ENCODE peak calls at places on chromosomes 13 and 19, in nine cellular contexts. E is lung, V is mucosa of descending colon, Q is H9, W is foreskin fibroblast, D is fibroblast of mammary gland, U is ascending aorta, K is heart right ventricle, G is upper lobe of left lung. X is an unnamed sample.

GRCh38 chr19:9878511-9879196 is 43.5 kb downstream of the PIN1 start:
- DNase-seq in D (no peak), Q (no peak), K (no peak), G (no peak), W (no peak), U (no peak), V (no peak), E (no peak), X (no peak)

GRCh38 chr19:41023193-41023592 is 32.1 kb downstream of the CYP2B6 start:
- DNase-seq in V (no peak), E (no peak), U (no peak), D (no peak), K (no peak), G (no peak), Q (peak; percentile 50), W (no peak), X (no peak)

GRCh38 chr19:29872224-29872731 is 60.5 kb downstream of the CCNE1 start:
- DNase-seq in W (peak; percentile 24), G (peak; percentile 65), K (no peak), D (no peak), V (no peak), U (no peak), Q (peak; percentile 69), E (no peak), X (no peak)

GRCh38 chr19:5983367-5983955 is 5.5 kb upstream of the RANBP3 start:
- DNase-seq in G (no peak), K (no peak), V (no peak), D (peak; percentile 42), E (no peak), Q (no peak), U (no peak), W (peak; percentile 68), X (no peak)

GRCh38 chr19:6765738-6766356 is 1.4 kb downstream of the SH2D3A start:
- DNase-seq in U (no peak), Q (peak; percentile 98), G (peak; percentile 92), E (peak; percentile 92), V (peak; percentile 96), K (no peak), D (no peak), W (no peak), X (no peak)

GRCh38 chr13:44903596-44903995 is 85.7 kb downstream of the NUFIP1 start:
- DNase-seq in Q (no peak), E (peak; percentile 50), U (peak; percentile 90), K (peak; percentile 71), G (peak; percentile 81), D (peak; percentile 96), V (peak; percentile 63), W (peak; percentile 88), X (no peak)

GRCh38 chr19:56080669-56081401 is 40.3 kb downstream of the ZNF787 start:
- DNase-seq in Q (peak; percentile 88), E (peak; percentile 82), U (peak; percentile 81), D (peak; percentile 74), V (peak; percentile 91), G (peak; percentile 83), W (peak; percentile 89), K (peak; percentile 83), X (no peak)

GRCh38 chr13:92966900-92967299 is 259.7 kb upstream of the GPC6 start:
- DNase-seq in E (no peak), V (no peak), U (no peak), D (no peak), W (no peak), Q (no peak), G (no peak), K (no peak), X (no peak)

GRCh38 chr19:29505034-29505824 is 20.6 kb upstream of the VSTM2B start:
- DNase-seq in V (no peak), Q (no peak), W (no peak), K (no peak), E (no peak), U (no peak), D (no peak), G (peak; percentile 54), X (no peak)

GRCh38 chr19:50721441-50722137 is 1.6 kb upstream of the CLEC11A start:
- DNase-seq in K (no peak), Q (no peak), G (peak; percentile 59), E (no peak), D (no peak), W (peak; percentile 52), U (no peak), V (no peak), X (no peak)

GRCh38 chr13:48233886-48234488 is 981 bp downstream of the ITM2B start:
- DNase-seq in V (no peak), E (no peak), W (peak; percentile 58), G (no peak), U (no peak), K (no peak), D (peak; percentile 72), Q (no peak), X (no peak)

GRCh38 chr13:110454956-110455355 is 106.6 kb downstream of the RAB20 start:
- DNase-seq in W (no peak), Q (no peak), K (no peak), E (no peak), D (no peak), G (no peak), V (no peak), U (no peak), X (no peak)

GRCh38 chr19:3804429-3804828 is 18.2 kb upstream of the MATK start:
- DNase-seq in W (no peak), Q (no peak), G (no peak), U (no peak), V (no peak), D (no peak), K (no peak), E (no peak), X (no peak)

GRCh38 chr19:3798137-3798536 is 12.0 kb upstream of the MATK start:
- DNase-seq in U (no peak), G (no peak), K (no peak), E (no peak), W (no peak), V (no peak), Q (no peak), D (no peak), X (no peak)

GRCh38 chr19:3803986-3804385 is 17.8 kb upstream of the MATK start:
- DNase-seq in G (no peak), Q (no peak), V (no peak), K (no peak), D (no peak), W (no peak), E (no peak), U (no peak), X (no peak)

GRCh38 chr19:3803114-3803888 is 17.1 kb upstream of the MATK start:
- DNase-seq in D (no peak), Q (no peak), G (no peak), U (no peak), K (no peak), V (no peak), W (no peak), E (no peak), X (no peak)

DNA sequence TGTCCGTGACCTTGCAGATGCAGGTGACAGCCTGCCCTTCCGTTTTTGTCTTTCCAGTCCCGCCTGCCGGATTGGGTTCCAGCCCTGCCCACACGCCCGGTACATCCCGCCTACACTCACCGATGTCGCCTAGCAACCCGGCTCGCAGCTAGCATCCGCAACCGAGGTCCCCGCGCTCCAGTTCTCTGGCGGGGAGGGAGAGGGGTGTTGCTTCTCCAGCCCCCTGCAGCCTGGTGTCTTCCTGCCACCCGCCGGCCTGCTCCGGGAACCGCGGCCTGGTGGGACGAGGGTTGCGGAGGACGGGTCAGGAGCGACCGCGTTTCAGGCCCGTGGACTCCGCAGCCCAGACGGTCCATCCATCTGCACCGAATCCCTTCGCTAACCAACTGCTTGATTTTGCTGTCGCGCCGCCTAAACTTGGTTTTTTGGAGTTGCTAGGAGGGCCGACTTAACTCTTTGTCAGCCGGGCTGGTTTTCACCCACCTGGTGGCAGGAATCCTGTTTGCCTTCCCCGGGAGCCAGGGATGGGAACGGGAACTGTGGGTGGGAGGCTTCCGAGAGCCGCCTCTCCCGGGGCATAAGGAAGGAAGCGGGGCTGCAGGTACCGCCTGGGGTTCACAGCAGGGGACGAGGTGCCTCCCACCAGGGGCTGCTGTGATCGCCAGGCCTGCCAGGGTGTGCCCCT is 15.4 kb upstream of the MATK start:
- DNase-seq in Q (peak; percentile 86), V (peak; percentile 24), W (peak; percentile 43), D (no peak), U (no peak), K (peak; percentile 46), E (no peak), G (peak; percentile 85), X (no peak)
- TF ChIP-seq CTCF in Q (peak; percentile 66), V (no peak), W (peak; percentile 35), D (peak; percentile 21), U (no peak), K (no peak), E (no peak), G (no peak), X (peak; percentile 58)

DNA sequence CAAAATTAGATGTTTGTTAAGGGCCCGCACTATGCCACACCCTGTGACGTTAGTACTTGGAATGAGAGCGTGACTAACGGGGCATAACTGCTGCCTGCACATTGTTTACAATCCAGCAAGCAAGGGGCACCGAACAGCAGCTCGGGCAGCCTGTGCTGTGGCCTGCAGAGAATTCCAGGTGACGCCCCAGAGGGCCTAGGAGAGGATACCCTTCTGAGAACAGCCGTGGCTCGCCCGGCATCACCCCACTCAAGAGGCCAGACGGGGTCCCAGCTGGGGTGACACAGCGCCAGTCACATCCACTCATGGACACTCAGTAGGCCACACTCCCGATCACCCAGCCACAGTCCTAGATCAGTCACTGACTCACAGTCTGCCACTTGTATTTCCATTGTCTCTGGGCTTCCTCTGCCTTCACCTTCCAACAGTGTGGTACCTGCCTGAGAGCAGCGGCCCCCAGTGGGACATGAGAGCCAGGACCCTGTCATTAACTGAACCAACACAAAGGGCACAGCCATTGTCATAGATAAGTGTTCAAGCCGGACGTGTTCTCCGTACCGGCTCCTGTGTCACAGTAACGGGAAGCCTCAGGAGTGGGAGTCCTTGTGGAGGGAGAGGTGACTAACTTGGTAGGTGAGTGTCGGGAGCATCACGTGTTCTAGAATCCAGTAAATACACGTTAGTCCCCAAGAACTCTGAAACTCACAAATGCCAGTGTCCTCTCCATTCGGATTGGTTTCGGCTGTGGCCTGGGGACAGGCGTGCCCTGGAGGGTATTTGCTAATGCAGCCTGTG is 7.5 kb downstream of the ZNF331 start:
- DNase-seq in D (peak; percentile 76), U (no peak), G (no peak), E (peak; percentile 30), Q (no peak), K (no peak), V (no peak), W (peak; percentile 88), X (no peak)
- TF ChIP-seq CTCF in D (no peak), U (no peak), G (no peak), E (no peak), Q (no peak), K (no peak), V (no peak), W (no peak), X (no peak)

DNA sequence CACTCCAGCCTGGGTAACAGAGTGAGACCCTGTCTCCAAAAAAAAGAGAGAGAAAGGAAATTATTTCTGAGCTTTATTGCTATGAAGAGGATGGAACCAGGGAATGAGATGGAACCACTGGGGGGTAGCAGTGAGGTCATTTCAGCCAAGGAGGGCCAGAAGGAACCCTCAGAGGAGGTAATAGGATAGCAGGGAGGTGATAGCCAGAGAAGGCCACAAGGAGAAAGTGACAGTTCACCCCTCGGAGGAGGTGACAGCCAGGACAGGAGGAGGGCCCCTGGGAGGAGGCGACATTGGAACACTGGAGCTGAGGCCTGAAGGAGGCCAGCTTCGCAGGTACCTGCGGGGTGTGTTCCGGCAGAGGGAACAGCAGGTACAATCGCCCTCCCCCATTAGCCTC is 695 bp upstream of the PGPEP1 start:
- DNase-seq in E (no peak), D (peak; percentile 21), Q (peak; percentile 64), G (no peak), K (no peak), U (no peak), V (no peak), W (peak; percentile 54), X (no peak)
- TF ChIP-seq CTCF in E (no peak), D (peak; percentile 28), Q (peak; percentile 43), G (no peak), K (no peak), U (peak; percentile 8), V (no peak), W (peak; percentile 38), X (peak; percentile 35)

GRCh38 chr19:1648926-1649541 is 3.4 kb downstream of the TCF3 start:
- DNase-seq in W (no peak), G (peak; percentile 81), K (no peak), E (no peak), Q (no peak), D (no peak), U (no peak), V (no peak), X (no peak)
- TF ChIP-seq CTCF in W (no peak), G (no peak), K (no peak), E (no peak), Q (no peak), D (no peak), U (no peak), V (no peak), X (no peak)

X was measured in type B pancreatic cell.